ENCODE peak calls at places on chromosomes 2 and 18, in five cellular contexts. One of them, this sample, is unnamed.
A peak's percentile ranks its signal among the peaks of the same experiment; 100 is the strongest.

GRCh38 chr2:224778474-224778877 is 62.3 kb upstream of the CCDC195 start:
- DNase-seq in NB4: peak; percentile 63
- DNase-seq in body of pancreas: peak; percentile 66
- DNase-seq in lower leg skin: no peak
- DNase-seq in adrenal gland: peak; percentile 75
- DNase-seq in this sample: peak; percentile 15

GRCh38 chr18:267688-268552 is at the start of gene THOC1:
- DNase-seq in NB4: peak; percentile 94
- DNase-seq in body of pancreas: peak; percentile 95
- DNase-seq in lower leg skin: peak; percentile 98
- DNase-seq in adrenal gland: peak; percentile 93
- DNase-seq in this sample: peak; percentile 93

GRCh38 chr2:20091305-20091991 is 40.0 kb upstream of the LAPTM4A start:
- DNase-seq in NB4: no peak
- DNase-seq in body of pancreas: no peak
- DNase-seq in lower leg skin: peak; percentile 96
- DNase-seq in adrenal gland: no peak
- DNase-seq in this sample: no peak

GRCh38 chr2:222307138-222307756 is 8.4 kb upstream of the PAX3 start:
- DNase-seq in NB4: peak; percentile 68
- DNase-seq in body of pancreas: no peak
- DNase-seq in lower leg skin: no peak
- DNase-seq in adrenal gland: no peak
- DNase-seq in this sample: no peak

GRCh38 chr2:3349211-3349693 is 28.4 kb downstream of the EIPR1 start:
- DNase-seq in NB4: no peak
- DNase-seq in body of pancreas: peak; percentile 24
- DNase-seq in lower leg skin: no peak
- DNase-seq in adrenal gland: no peak
- DNase-seq in this sample: no peak

GRCh38 chr2:73284296-73285161 is at the start of gene FBXO41:
- DNase-seq in NB4: peak; percentile 97
- DNase-seq in body of pancreas: peak; percentile 47
- DNase-seq in lower leg skin: peak; percentile 86
- DNase-seq in adrenal gland: peak; percentile 38
- DNase-seq in this sample: no peak

GRCh38 chr2:9753665-9754531 is 89.4 kb upstream of the TAF1B start:
- DNase-seq in NB4: no peak
- DNase-seq in body of pancreas: no peak
- DNase-seq in lower leg skin: no peak
- DNase-seq in adrenal gland: no peak
- DNase-seq in this sample: no peak

GRCh38 chr18:74454279-74454741 is 2.8 kb downstream of the DIPK1C start:
- DNase-seq in NB4: no peak
- DNase-seq in body of pancreas: no peak
- DNase-seq in lower leg skin: peak; percentile 77
- DNase-seq in adrenal gland: no peak
- DNase-seq in this sample: no peak

DNA sequence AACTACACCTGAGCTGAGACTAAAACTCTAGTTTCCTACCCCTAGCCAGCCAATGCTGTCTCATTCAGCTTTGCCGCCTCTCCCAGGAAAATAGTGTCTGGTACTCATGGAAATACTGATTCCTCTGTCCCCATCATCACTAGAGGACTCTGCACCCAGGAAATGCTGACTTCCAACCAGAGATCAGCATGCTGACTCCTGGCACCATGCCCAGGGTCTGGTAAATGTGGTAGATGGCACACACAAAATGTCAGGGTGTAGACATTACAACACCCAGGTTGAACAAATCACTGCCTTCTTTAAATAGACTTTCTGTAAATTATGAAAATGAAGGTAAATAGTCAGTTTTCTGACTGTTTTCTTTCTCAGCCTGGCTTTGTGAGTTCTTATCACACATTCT is 307.3 kb upstream of the CHAC2 start:
- DNase-seq in NB4: no peak
- DNase-seq in body of pancreas: peak; percentile 41
- DNase-seq in lower leg skin: no peak
- DNase-seq in adrenal gland: peak; percentile 28
- DNase-seq in this sample: peak; percentile 47
- TF ChIP-seq CTCF in NB4: no peak
- TF ChIP-seq CTCF in body of pancreas: no peak
- TF ChIP-seq CTCF in lower leg skin: no peak
- TF ChIP-seq CTCF in adrenal gland: no peak
- TF ChIP-seq CTCF in this sample: no peak

GRCh38 chr2:230589025-230589424 is 123.6 kb upstream of the CAB39 start:
- DNase-seq in NB4: no peak
- DNase-seq in body of pancreas: no peak
- DNase-seq in lower leg skin: no peak
- DNase-seq in adrenal gland: no peak
- DNase-seq in this sample: no peak

GRCh38 chr2:230578106-230578505 is 134.5 kb upstream of the CAB39 start:
- DNase-seq in NB4: no peak
- DNase-seq in body of pancreas: no peak
- DNase-seq in lower leg skin: no peak
- DNase-seq in adrenal gland: no peak
- DNase-seq in this sample: no peak

GRCh38 chr2:230582851-230583283 is 129.8 kb upstream of the CAB39 start:
- DNase-seq in NB4: no peak
- DNase-seq in body of pancreas: no peak
- DNase-seq in lower leg skin: no peak
- DNase-seq in adrenal gland: no peak
- DNase-seq in this sample: no peak

GRCh38 chr2:230586328-230586982 is 126.2 kb upstream of the CAB39 start:
- DNase-seq in NB4: no peak
- DNase-seq in body of pancreas: no peak
- DNase-seq in lower leg skin: no peak
- DNase-seq in adrenal gland: no peak
- DNase-seq in this sample: no peak

GRCh38 chr2:230583593-230583992 is 129.0 kb upstream of the CAB39 start:
- DNase-seq in NB4: no peak
- DNase-seq in body of pancreas: no peak
- DNase-seq in lower leg skin: no peak
- DNase-seq in adrenal gland: no peak
- DNase-seq in this sample: no peak
- TF ChIP-seq POLR2A in NB4: no peak
- TF ChIP-seq POLR2A in body of pancreas: no peak
- TF ChIP-seq POLR2A in lower leg skin: no peak
- TF ChIP-seq POLR2A in adrenal gland: no peak
- TF ChIP-seq POLR2A in this sample: no peak

DNA sequence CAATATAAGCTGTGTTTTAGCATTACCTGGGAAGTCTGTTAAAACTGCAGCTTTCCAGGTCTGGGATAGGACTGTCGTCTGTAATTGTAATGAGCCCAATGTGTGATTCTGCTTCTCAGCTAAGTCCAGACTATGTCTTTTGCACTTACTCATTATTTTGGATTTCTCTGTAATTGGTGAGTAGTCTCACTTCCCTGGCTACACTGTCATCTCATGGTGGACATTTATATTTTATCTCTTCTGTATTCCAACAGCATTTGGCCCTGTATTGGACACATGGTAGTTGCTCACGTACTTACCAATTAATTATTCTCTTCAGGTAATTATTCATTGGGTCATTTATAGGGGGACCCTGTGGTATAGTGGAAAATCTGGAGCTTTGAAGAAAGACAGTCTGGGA is 28.0 kb downstream of the LHCGR start:
- DNase-seq in NB4: no peak
- DNase-seq in body of pancreas: no peak
- DNase-seq in lower leg skin: no peak
- DNase-seq in adrenal gland: no peak
- DNase-seq in this sample: no peak
- TF ChIP-seq CTCF in NB4: no peak
- TF ChIP-seq CTCF in body of pancreas: no peak
- TF ChIP-seq CTCF in lower leg skin: no peak
- TF ChIP-seq CTCF in adrenal gland: no peak
- TF ChIP-seq CTCF in this sample: no peak

DNA sequence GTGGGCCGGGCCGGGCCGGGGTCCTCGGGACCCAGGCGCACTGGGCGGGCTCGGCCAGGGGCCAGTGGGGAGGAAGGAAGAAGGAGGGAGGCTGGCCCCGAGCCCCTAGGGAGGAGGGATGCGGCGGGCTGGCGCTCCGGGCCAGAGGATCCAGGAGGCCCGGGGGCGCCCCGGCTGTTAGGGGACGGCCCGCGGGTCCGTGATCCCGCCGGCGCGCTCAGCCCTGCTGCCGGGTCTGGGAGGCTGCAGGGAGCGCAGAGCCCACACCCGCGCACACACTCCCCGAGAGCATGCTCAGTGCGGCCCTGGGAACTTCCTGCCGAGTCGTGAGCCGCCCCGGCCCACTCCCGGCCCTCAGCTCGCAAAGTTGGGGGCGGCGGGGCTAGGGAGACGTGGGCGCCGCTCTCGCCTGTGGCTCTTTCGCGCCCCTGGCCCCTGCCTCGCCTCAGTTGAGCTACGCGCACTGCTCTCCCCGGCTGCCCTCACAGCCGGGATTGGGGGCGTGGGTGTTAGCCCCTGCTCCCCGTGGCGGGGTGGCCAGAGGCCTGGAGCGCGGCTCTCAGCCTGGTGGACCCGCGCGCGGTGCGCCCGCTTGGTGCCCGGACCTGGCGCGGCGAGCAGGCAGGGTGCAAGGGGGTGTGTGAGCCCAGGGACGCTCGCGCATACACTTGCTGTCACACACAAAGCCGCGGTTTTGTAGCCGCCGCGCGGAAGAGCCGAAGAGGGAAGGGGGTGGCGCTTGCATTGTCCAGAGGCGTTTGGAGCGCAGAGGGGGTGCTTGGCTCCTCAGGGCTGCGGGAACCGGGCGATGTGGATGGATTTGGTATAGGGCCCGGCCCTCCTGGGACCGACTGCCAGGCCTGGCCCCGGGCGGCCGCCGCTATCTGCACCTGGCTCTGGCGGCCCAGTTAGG is 132.9 kb upstream of the MGAT5 start:
- DNase-seq in NB4: peak; percentile 79
- DNase-seq in body of pancreas: peak; percentile 75
- DNase-seq in lower leg skin: peak; percentile 93
- DNase-seq in adrenal gland: peak; percentile 65
- DNase-seq in this sample: peak; percentile 77
- TF ChIP-seq POLR2A in NB4: no peak
- TF ChIP-seq POLR2A in body of pancreas: peak; percentile 56
- TF ChIP-seq POLR2A in lower leg skin: no peak
- TF ChIP-seq POLR2A in adrenal gland: no peak
- TF ChIP-seq POLR2A in this sample: no peak

This sample was measured in heart left ventricle.